ENCODE peak calls at places on chromosomes 12 and 14, in nine cellular contexts. E, Z, D, V, T, X, S, P and M are unnamed samples.

GRCh38 chr14:94306047-94306978 is 13.2 kb upstream of the SERPINA10 start:
- DNase-seq in E (no peak), Z (no peak), D (no peak), V (no peak), T (no peak), X (no peak), S (no peak), P (no peak), M (no peak)

GRCh38 chr14:37036669-37037341 is 135.6 kb downstream of the SLC25A21 start:
- DNase-seq in E (no peak), Z (no peak), D (no peak), V (no peak), T (no peak), X (no peak), S (no peak), P (no peak), M (no peak)

GRCh38 chr12:110012137-110012536 is 12.9 kb downstream of the ANKRD13A start:
- DNase-seq in E (no peak), Z (peak), D (peak), V (no peak), T (no peak), X (no peak), S (peak), P (no peak), M (no peak)

GRCh38 chr12:27178251-27178650 is 65.8 kb upstream of the STK38L start:
- DNase-seq in E (no peak), Z (no peak), D (no peak), V (no peak), T (no peak), X (no peak), S (no peak), P (no peak), M (no peak)

GRCh38 chr14:99137001-99137700 is 134.8 kb downstream of the BCL11B start:
- DNase-seq in E (no peak), Z (no peak), D (no peak), V (no peak), T (no peak), X (no peak), S (no peak), P (no peak), M (no peak)

GRCh38 chr14:102424923-102425322 is 62.2 kb downstream of the TECPR2 start:
- DNase-seq in E (no peak), Z (no peak), D (no peak), V (no peak), T (peak), X (no peak), S (no peak), P (no peak), M (no peak)

GRCh38 chr12:56337753-56338221 is 897 bp upstream of the IL23A start:
- DNase-seq in E (no peak), Z (no peak), D (no peak), V (no peak), T (no peak), X (no peak), S (peak), P (no peak), M (peak)

GRCh38 chr14:32938719-32939253 is at the start of gene NPAS3:
- DNase-seq in E (peak), Z (no peak), D (peak), V (no peak), T (no peak), X (no peak), S (no peak), P (peak), M (no peak)

GRCh38 chr12:101806280-101806679 is 24.5 kb downstream of the GNPTAB start:
- DNase-seq in E (no peak), Z (no peak), D (no peak), V (no peak), T (no peak), X (no peak), S (no peak), P (no peak), M (no peak)

GRCh38 chr14:24260026-24260779 is 2.8 kb downstream of the TGM1 start:
- DNase-seq in E (no peak), Z (peak), D (no peak), V (no peak), T (no peak), X (no peak), S (no peak), P (no peak), M (no peak)

GRCh38 chr14:68548194-68549056 is 244.4 kb downstream of the ZFP36L1 start:
- DNase-seq in E (peak), Z (peak), D (peak), V (no peak), T (peak), X (peak), S (no peak), P (peak), M (no peak)

GRCh38 chr12:122166422-122167327 is 7.3 kb downstream of the IL31 start:
- DNase-seq in E (no peak), Z (no peak), D (no peak), V (no peak), T (no peak), X (no peak), S (peak), P (no peak), M (no peak)

GRCh38 chr14:47246367-47246766 is 429.0 kb downstream of the MDGA2 start:
- DNase-seq in E (no peak), Z (no peak), D (no peak), V (no peak), T (no peak), X (no peak), S (no peak), P (no peak), M (no peak)

GRCh38 chr12:33605776-33606175 is 166.2 kb upstream of the SYT10 start:
- DNase-seq in E (peak), Z (no peak), D (no peak), V (no peak), T (no peak), X (no peak), S (no peak), P (no peak), M (no peak)

GRCh38 chr14:91264151-91265150 is 19.9 kb upstream of the GPR68 start:
- DNase-seq in E (peak), Z (peak), D (no peak), V (no peak), T (no peak), X (peak), S (peak), P (peak), M (no peak)

GRCh38 chr14:103130965-103131364 is 7.7 kb downstream of the TNFAIP2 start:
- DNase-seq in E (no peak), Z (no peak), D (peak), V (no peak), T (no peak), X (peak), S (no peak), P (no peak), M (no peak)

GRCh38 chr12:24039113-24039525 is 89.6 kb upstream of the SOX5 start:
- DNase-seq in E (no peak), Z (no peak), D (peak), V (no peak), T (no peak), X (no peak), S (no peak), P (no peak), M (no peak)

GRCh38 chr12:71164877-71165197 is 7.0 kb upstream of the TSPAN8 start:
- DNase-seq in E (no peak), Z (no peak), D (no peak), V (no peak), T (no peak), X (no peak), S (no peak), P (no peak), M (no peak)

GRCh38 chr12:22588817-22589216 is 36.2 kb upstream of the ETNK1 start:
- DNase-seq in E (no peak), Z (no peak), D (no peak), V (no peak), T (no peak), X (no peak), S (no peak), P (no peak), M (no peak)

GRCh38 chr12:46342562-46343033 is 30.0 kb downstream of the SLC38A2 start:
- DNase-seq in E (no peak), Z (no peak), D (peak), V (no peak), T (no peak), X (no peak), S (peak), P (no peak), M (no peak)

GRCh38 chr14:92340938-92341337 is 18.0 kb downstream of the SLC24A4 start:
- DNase-seq in E (no peak), Z (no peak), D (no peak), V (no peak), T (no peak), X (no peak), S (peak), P (no peak), M (no peak)

GRCh38 chr14:74400328-74400727 is 25.7 kb downstream of the SYNDIG1L start:
- DNase-seq in E (peak), Z (no peak), D (peak), V (no peak), T (no peak), X (no peak), S (no peak), P (no peak), M (no peak)

GRCh38 chr14:90551070-90551704 is 154.4 kb downstream of the CALM1 start:
- DNase-seq in E (no peak), Z (no peak), D (peak), V (no peak), T (no peak), X (no peak), S (no peak), P (no peak), M (no peak)

GRCh38 chr12:83065562-83065961 is 378.9 kb downstream of the TMTC2 start:
- DNase-seq in E (no peak), Z (no peak), D (no peak), V (no peak), T (no peak), X (no peak), S (no peak), P (no peak), M (no peak)

GRCh38 chr12:43309845-43310405 is 242.1 kb downstream of the ADAMTS20 start:
- DNase-seq in E (no peak), Z (no peak), D (no peak), V (no peak), T (no peak), X (no peak), S (no peak), P (no peak), M (no peak)

GRCh38 chr12:98738002-98738401 is 92.9 kb downstream of the APAF1 start:
- DNase-seq in E (no peak), Z (no peak), D (no peak), V (no peak), T (no peak), X (no peak), S (no peak), P (no peak), M (no peak)

GRCh38 chr14:29536886-29537511 is 390.6 kb downstream of the PRKD1 start:
- DNase-seq in E (no peak), Z (no peak), D (peak), V (no peak), T (no peak), X (no peak), S (no peak), P (no peak), M (no peak)
- TF ChIP-seq CTCF in E (peak), Z (peak), D (peak), V (no peak), T (no peak), X (peak), S (no peak), P (peak), M (no peak)

GRCh38 chr12:29889737-29890136 is 106.0 kb upstream of the TMTC1 start:
- DNase-seq in E (peak), Z (no peak), D (peak), V (no peak), T (no peak), X (peak), S (peak), P (no peak), M (no peak)
- TF ChIP-seq CTCF in E (peak), Z (peak), D (peak), V (peak), T (no peak), X (peak), S (peak), P (peak), M (peak)

DNA sequence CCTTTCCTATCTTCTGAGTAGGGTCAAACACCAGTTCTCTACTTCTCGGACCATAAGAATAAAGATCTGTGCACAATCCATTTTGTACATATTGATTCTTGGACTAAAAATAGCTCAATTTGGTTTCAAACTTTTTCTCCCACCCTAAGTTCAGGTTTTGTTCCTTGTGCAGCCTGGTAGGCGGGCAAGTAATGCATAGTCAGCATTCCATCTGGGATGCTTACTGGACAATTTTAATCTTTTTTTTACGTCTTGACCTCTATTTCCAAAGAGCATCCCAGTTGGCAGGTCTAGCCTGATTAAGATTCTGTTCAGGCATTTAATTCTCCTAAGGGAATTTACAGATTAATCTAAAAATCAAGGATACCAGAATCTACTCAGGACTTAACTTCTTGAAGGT is 126.9 kb downstream of the BICD1 start:
- DNase-seq in E (no peak), Z (no peak), D (no peak), V (no peak), T (no peak), X (no peak), S (no peak), P (no peak), M (no peak)
- TF ChIP-seq CTCF in E (no peak), Z (no peak), D (no peak), V (no peak), T (no peak), X (no peak), S (no peak), P (no peak), M (no peak)

DNA sequence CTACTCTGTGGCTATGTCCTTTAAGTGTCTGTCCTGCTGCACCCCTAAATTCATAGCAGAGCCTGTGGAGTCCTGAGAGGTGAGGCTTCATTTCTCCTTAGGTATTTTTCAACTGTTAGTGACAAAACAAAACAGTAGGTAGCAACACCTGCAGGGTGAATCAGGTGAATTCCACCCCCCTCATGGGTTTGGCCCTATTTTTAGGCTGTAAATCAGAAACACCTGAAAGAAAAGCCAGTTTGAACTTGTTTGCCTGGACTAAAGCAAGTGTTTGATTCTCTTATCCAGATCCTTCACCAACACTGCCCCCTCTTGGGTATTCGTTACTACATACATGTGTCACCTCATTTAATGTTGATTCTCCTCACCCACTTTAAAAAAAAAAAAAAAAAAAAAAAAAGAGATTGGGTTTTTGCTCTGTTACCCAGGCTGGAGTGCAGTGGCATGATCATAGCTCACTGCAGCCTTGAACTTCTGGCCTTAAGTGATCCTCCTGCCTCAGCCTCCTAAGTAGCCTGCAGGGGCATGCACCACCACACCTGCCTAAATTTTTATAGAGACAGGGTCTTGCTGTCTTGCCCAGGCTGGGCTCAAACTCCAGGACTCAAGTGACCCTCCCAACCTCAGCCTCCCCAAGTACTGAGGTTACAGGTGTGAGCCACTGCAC is 10.3 kb downstream of the TBPL2 start:
- DNase-seq in E (peak), Z (no peak), D (peak), V (no peak), T (no peak), X (no peak), S (peak), P (no peak), M (no peak)
- TF ChIP-seq CTCF in E (peak), Z (peak), D (peak), V (peak), T (no peak), X (peak), S (peak), P (peak), M (peak)

DNA sequence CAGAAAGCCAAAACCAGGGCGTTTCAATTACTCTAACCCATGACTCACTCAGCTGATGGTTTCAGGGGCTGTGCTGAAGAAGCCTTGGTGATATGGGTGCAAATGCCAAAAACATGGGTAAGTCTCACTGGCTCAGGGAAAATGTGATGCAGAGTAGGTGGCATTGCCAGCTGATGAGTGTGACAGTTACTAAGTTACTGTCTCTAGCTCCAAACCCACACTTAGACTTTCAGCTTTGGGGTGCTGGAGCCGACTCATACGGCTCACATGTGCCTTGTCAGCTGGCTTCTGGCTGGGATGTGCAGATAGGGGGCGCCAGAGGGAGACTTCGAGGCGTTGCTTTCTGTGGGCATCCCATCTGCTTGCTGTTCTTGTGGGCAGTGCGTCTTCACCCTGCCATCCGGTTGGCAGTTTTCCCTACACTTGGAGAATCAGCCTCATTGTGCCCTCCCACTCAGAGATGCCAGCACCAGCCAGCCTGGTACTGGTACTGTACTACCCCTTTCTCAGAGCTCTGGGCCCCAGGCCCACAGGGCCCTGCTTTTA is 11.1 kb upstream of the KRT7 start:
- DNase-seq in E (peak), Z (no peak), D (peak), V (no peak), T (no peak), X (peak), S (peak), P (peak), M (peak)
- TF ChIP-seq CTCF in E (peak), Z (peak), D (peak), V (peak), T (no peak), X (peak), S (peak), P (peak), M (peak)

DNA sequence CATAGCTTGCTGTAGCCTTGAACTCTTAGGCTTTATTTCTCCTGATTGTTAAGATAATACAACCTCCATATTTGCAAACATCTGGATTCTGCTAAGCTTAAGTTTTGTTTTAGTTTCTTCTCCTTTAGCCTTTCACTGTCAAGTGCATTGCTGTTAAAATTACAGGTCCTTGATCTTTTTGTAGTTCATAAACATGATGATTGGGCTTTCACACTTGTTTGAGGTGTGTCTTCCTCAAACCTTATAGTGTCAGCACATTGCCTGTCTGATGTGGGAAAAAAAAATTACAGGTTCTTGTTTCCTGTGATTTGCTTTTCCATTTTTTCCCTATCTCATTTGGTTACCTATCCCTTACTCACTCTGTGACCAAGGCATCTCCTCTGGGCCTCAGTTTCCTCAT is 59.2 kb downstream of the BICDL1 start:
- DNase-seq in E (no peak), Z (no peak), D (no peak), V (no peak), T (no peak), X (no peak), S (no peak), P (no peak), M (no peak)
- TF ChIP-seq CTCF in E (no peak), Z (no peak), D (no peak), V (no peak), T (no peak), X (no peak), S (no peak), P (no peak), M (no peak)

DNA sequence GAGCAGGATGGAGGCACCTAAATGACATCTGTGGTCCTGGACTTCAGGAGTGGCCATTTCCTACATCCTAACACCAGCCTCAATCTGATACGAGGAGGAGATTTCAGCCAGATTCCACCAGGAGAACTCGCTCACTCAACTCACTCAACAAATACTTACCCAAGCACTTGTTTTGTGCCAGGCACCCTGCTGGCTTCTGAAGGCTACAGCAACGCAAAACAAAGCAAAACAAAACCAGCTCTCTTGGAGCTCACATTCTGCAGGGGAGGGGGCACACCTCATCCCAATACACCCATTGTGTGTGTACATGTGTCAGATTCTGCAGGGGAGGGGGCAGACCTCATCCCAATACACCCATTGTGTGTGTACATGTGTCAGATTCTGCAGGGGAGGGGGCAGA is 144.8 kb downstream of the PIWIL1 start:
- DNase-seq in E (no peak), Z (no peak), D (no peak), V (no peak), T (no peak), X (no peak), S (no peak), P (no peak), M (no peak)
- TF ChIP-seq CTCF in E (no peak), Z (no peak), D (no peak), V (no peak), T (no peak), X (no peak), S (no peak), P (no peak), M (no peak)

GRCh38 chr12:3122841-3123678 is 45.9 kb downstream of the TSPAN9 start:
- DNase-seq in E (no peak), Z (no peak), D (peak), V (no peak), T (no peak), X (peak), S (no peak), P (peak), M (no peak)
- TF ChIP-seq CTCF in E (peak), Z (peak), D (peak), V (peak), T (no peak), X (no peak), S (no peak), P (peak), M (no peak)

GRCh38 chr14:22263961-22264360 is 325.1 kb downstream of the DAD1 start:
- DNase-seq in E (no peak), Z (no peak), D (no peak), V (no peak), T (no peak), X (no peak), S (no peak), P (no peak), M (no peak)

GRCh38 chr14:22266141-22266442 is 322.9 kb downstream of the DAD1 start:
- DNase-seq in E (no peak), Z (no peak), D (no peak), V (no peak), T (no peak), X (no peak), S (no peak), P (no peak), M (no peak)

GRCh38 chr14:22266683-22267082 is 322.3 kb downstream of the DAD1 start:
- DNase-seq in E (no peak), Z (no peak), D (no peak), V (no peak), T (no peak), X (no peak), S (no peak), P (no peak), M (no peak)

GRCh38 chr14:22264759-22265158 is 324.3 kb downstream of the DAD1 start:
- DNase-seq in E (no peak), Z (no peak), D (no peak), V (no peak), T (no peak), X (no peak), S (no peak), P (no peak), M (no peak)

GRCh38 chr14:22265319-22266140 is 323.5 kb downstream of the DAD1 start:
- DNase-seq in E (no peak), Z (no peak), D (no peak), V (no peak), T (no peak), X (no peak), S (no peak), P (no peak), M (no peak)
- TF ChIP-seq CTCF in E (peak), Z (no peak), D (no peak), V (no peak), T (no peak), X (no peak), S (no peak), P (peak), M (no peak)